ENCODE peak calls at places on chromosomes 5 and 9, in eight cellular contexts. V is iPS DF 6.9; K is skeletal muscle cell; T is dorsolateral prefrontal cortex; L is effector memory CD4-positive, alpha-beta T cell; S is astrocyte of the spinal cord; Y is IMR-90; M is AG04450. D is an unnamed sample.

GRCh38 chr9:136399176-136400037 is 563 bp downstream of the SNAPC4 start:
- DNase-seq in L (peak), T (no peak), S (no peak), M (no peak), K (no peak), Y (no peak), V (no peak), D (no peak)

GRCh38 chr5:168988699-168989098 is 312.2 kb downstream of the SLIT3 start:
- DNase-seq in T (no peak), Y (no peak), L (no peak), K (no peak), S (no peak), V (no peak), M (no peak), D (no peak)

GRCh38 chr5:132387649-132388117 is 18.2 kb downstream of the SLC22A5 start:
- DNase-seq in T (no peak), Y (peak), V (no peak), M (peak), K (peak), S (peak), L (no peak), D (no peak)

GRCh38 chr5:15252331-15252730 is 247.6 kb upstream of the FBXL7 start:
- DNase-seq in S (no peak), L (no peak), M (no peak), Y (peak), T (no peak), V (no peak), K (no peak), D (no peak)

GRCh38 chr5:160461378-160461777 is 39.7 kb downstream of the PTTG1 start:
- DNase-seq in S (no peak), V (no peak), M (no peak), K (no peak), T (no peak), Y (no peak), L (no peak), D (no peak)

GRCh38 chr5:428754-429452 is 14.1 kb upstream of the EXOC3 start:
- DNase-seq in K (no peak), M (no peak), L (no peak), S (no peak), T (no peak), Y (no peak), V (no peak), D (no peak)

GRCh38 chr9:124410321-124410913 is 4.8 kb downstream of the PSMB7 start:
- DNase-seq in K (no peak), T (no peak), L (no peak), M (no peak), S (peak), V (no peak), Y (no peak), D (no peak)

GRCh38 chr5:143499480-143500114 is 96.1 kb upstream of the NR3C1 start:
- DNase-seq in Y (no peak), M (no peak), V (no peak), S (no peak), L (no peak), K (no peak), T (no peak), D (no peak)

GRCh38 chr9:134487066-134487710 is 154.4 kb upstream of the COL5A1 start:
- DNase-seq in V (no peak), K (no peak), T (peak), M (no peak), S (no peak), L (no peak), Y (no peak), D (no peak)

GRCh38 chr5:172770374-172770674 is 671 bp downstream of the DUSP1 start:
- DNase-seq in Y (no peak), V (no peak), M (no peak), S (peak), K (no peak), T (no peak), L (peak), D (no peak)

GRCh38 chr9:113620377-113621161 is 157.0 kb downstream of the RGS3 start:
- DNase-seq in T (peak), Y (peak), V (peak), L (no peak), S (peak), K (peak), M (peak), D (peak)

GRCh38 chr5:119302916-119303897 is 52.6 kb upstream of the TNFAIP8 start:
- DNase-seq in S (peak), T (no peak), L (no peak), Y (peak), M (peak), V (no peak), K (peak), D (no peak)

GRCh38 chr5:1768283-1769000 is 31.2 kb downstream of the MRPL36 start:
- DNase-seq in M (no peak), V (no peak), S (no peak), T (no peak), L (no peak), Y (no peak), K (no peak), D (no peak)

GRCh38 chr9:91546574-91546973 is 122.9 kb upstream of the NFIL3 start:
- DNase-seq in L (no peak), M (no peak), T (no peak), K (no peak), V (no peak), Y (peak), S (peak), D (no peak)

GRCh38 chr5:52840286-52841050 is 52.8 kb downstream of the ITGA1 start:
- DNase-seq in K (no peak), M (no peak), Y (peak), S (peak), L (no peak), T (no peak), V (no peak), D (no peak)

GRCh38 chr9:76562511-76562911 is 103.5 kb downstream of the GCNT1 start:
- DNase-seq in S (peak), Y (peak), K (peak), M (no peak), T (no peak), V (no peak), L (no peak), D (no peak)

GRCh38 chr5:111299831-111300432 is 75.7 kb downstream of the CAMK4 start:
- DNase-seq in S (no peak), L (no peak), T (no peak), Y (no peak), V (no peak), M (no peak), K (no peak), D (no peak)

GRCh38 chr9:6884960-6885359 is 127.2 kb downstream of the KDM4C start:
- DNase-seq in T (no peak), S (no peak), Y (no peak), K (no peak), L (no peak), M (no peak), V (no peak), D (no peak)

GRCh38 chr9:88342246-88342645 is 46.0 kb upstream of the SPIN1 start:
- DNase-seq in T (no peak), L (no peak), M (no peak), V (no peak), S (peak), Y (peak), K (no peak), D (no peak)

GRCh38 chr5:159956074-159956473 is 39.8 kb downstream of the ADRA1B start:
- DNase-seq in L (no peak), V (no peak), T (no peak), S (no peak), Y (peak), M (no peak), K (no peak), D (no peak)

GRCh38 chr9:88737031-88737430 is 202.1 kb downstream of the NXNL2 start:
- DNase-seq in S (peak), V (no peak), M (no peak), K (no peak), L (no peak), Y (no peak), T (no peak), D (no peak)

GRCh38 chr5:7396169-7397004 is 449 bp downstream of the ADCY2 start:
- DNase-seq in M (no peak), L (no peak), S (no peak), Y (no peak), T (no peak), V (no peak), K (no peak), D (no peak)

GRCh38 chr9:7246917-7247538 is 489.3 kb downstream of the KDM4C start:
- DNase-seq in M (no peak), K (no peak), L (no peak), T (no peak), Y (peak), S (no peak), V (no peak), D (no peak)

GRCh38 chr5:112594060-112594850 is 143.4 kb upstream of the APC start:
- DNase-seq in K (no peak), Y (no peak), V (no peak), S (no peak), L (no peak), M (no peak), T (peak), D (no peak)

GRCh38 chr5:94276056-94276455 is 342.3 kb downstream of the KIAA0825 start:
- DNase-seq in M (no peak), S (no peak), K (no peak), L (no peak), V (no peak), T (no peak), Y (no peak), D (no peak)

GRCh38 chr9:77647267-77647658 is 859 bp downstream of the GNA14 start:
- DNase-seq in M (no peak), S (no peak), V (no peak), Y (no peak), K (no peak), T (no peak), L (no peak), D (no peak)
- H3K4me3 ChIP-seq in M (no peak), S (peak), V (peak), Y (no peak), K (no peak), T (peak), L (no peak), D (no peak)

GRCh38 chr5:136232316-136232715 is 39.4 kb upstream of the SMIM32 start:
- DNase-seq in T (no peak), L (no peak), Y (no peak), S (no peak), K (no peak), M (no peak), V (no peak), D (no peak)
- H3K4me3 ChIP-seq in T (no peak), L (no peak), Y (no peak), S (no peak), K (no peak), M (no peak), V (no peak), D (no peak)

GRCh38 chr9:93025736-93026135 is 32.8 kb upstream of the SUSD3 start:
- DNase-seq in L (no peak), K (no peak), M (no peak), V (no peak), S (no peak), Y (no peak), T (no peak), D (no peak)

GRCh38 chr9:93030642-93031628 is 27.6 kb upstream of the SUSD3 start:
- DNase-seq in K (no peak), Y (no peak), S (no peak), V (no peak), M (no peak), L (no peak), T (no peak), D (no peak)

GRCh38 chr9:93026640-93027039 is 31.9 kb upstream of the SUSD3 start:
- DNase-seq in M (no peak), Y (no peak), K (no peak), S (no peak), L (no peak), V (no peak), T (no peak), D (no peak)

GRCh38 chr9:93027750-93028149 is 30.8 kb upstream of the SUSD3 start:
- DNase-seq in M (no peak), Y (no peak), L (no peak), T (no peak), K (no peak), V (no peak), S (no peak), D (no peak)

DNA sequence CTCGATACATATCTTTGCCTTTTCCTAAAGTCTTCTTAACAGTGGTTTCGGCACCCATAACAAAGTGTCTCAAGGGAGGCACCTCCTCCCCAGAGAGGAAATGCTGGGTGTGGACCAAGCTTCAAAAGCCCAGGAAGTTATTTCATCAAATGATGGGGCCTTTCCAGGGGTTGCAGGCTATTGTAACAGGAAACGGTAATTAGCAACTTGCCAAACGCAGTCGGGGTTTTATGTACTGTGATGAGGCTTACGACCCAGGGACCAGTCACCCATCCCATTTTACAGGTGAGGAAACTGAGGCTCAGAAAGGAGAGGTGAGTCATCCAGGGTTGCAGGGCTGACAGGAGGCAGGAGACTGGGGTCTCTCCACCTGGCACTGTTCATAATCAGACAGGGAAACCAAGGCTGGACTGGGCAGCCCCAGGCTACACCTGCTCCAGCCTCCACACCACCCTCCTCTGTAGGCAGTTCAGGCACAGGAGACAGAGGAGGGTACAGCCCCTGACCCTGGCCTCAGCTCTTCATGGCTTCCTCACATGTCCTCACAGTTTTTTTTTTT is 30.0 kb upstream of the SUSD3 start:
- DNase-seq in Y (no peak), V (no peak), M (no peak), S (no peak), L (peak), T (no peak), K (no peak), D (no peak)
- H3K4me3 ChIP-seq in Y (no peak), V (no peak), M (no peak), S (no peak), L (peak), T (no peak), K (no peak), D (no peak)

DNA sequence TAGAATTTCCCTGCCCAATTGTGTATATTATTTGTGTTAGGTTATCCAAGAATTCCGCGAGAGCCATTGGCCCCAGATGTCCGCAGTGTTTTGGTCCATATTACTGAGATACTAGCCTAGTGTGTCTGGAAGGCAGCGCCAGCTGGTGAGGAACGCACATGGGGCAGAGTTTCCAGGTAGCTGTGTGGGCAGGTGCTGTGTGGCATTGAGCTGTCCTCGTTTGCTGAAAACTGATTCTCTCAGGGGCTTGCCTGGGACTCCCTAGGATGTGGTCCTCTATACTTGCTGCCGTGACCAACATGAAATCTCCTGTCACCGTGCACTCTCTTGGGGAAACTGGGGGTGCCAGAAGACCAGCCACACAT is 288.7 kb downstream of the FANCC start:
- DNase-seq in M (no peak), S (no peak), V (no peak), K (no peak), T (no peak), L (no peak), Y (no peak), D (no peak)
- H3K4me3 ChIP-seq in M (no peak), S (no peak), V (no peak), K (no peak), T (no peak), L (no peak), Y (no peak), D (no peak)

GRCh38 chr9:16868706-16869105 is 1.8 kb downstream of the BNC2 start:
- DNase-seq in V (no peak), Y (peak), S (peak), K (no peak), L (no peak), T (no peak), M (no peak), D (no peak)
- H3K4me3 ChIP-seq in V (no peak), Y (peak), S (peak), K (peak), L (no peak), T (no peak), M (peak), D (no peak)

GRCh38 chr9:123348317-123348992 is 7.5 kb upstream of the CRB2 start:
- DNase-seq in S (no peak), M (no peak), V (no peak), K (no peak), Y (no peak), L (no peak), T (no peak), D (no peak)

GRCh38 chr9:123346826-123347225 is 9.2 kb upstream of the CRB2 start:
- DNase-seq in Y (no peak), V (no peak), K (no peak), L (no peak), S (no peak), M (no peak), T (no peak), D (no peak)

GRCh38 chr9:123349033-123349432 is 7.0 kb upstream of the CRB2 start:
- DNase-seq in S (no peak), M (no peak), K (no peak), V (no peak), L (no peak), T (no peak), Y (no peak), D (no peak)

GRCh38 chr9:123346026-123346425 is 10.0 kb upstream of the CRB2 start:
- DNase-seq in L (no peak), K (no peak), Y (no peak), M (no peak), V (no peak), T (no peak), S (no peak), D (no peak)

DNA sequence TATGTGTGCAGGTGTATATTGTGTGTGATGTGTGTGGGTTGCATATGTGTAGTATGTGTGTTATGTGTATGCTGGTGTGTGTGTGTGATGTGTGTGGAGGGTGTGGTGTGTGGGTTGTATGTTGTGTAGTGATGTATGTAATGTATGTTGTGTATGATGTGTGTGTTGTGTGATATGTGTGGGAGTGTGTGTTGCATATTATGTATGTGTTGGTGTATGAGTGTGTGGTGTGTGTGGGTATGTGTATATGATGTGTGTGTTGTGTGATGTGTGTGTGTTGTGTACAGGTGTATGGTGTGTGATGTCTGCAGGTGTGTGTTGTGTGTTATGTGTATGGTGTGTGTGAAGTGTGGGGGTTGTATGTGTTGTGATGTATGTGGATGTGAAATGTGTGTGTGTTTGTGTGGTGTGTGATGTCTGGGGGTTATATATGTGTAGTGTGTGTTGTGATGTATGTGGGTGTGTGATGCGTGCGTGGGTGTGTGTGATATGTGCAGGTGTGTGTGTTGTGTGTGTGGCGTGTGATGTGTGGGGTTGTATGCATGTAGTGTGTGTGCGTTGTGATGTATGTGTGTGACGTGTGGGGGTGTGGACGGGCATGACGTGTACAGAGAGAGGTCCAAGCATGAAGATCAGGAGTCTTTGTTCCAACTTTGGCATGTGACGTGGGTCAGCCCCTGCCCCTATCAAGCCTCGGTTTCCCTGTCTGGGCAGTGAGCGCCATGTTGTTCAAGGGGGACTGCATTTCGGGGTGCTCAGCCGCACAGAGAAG is 8.5 kb upstream of the CRB2 start:
- DNase-seq in K (no peak), M (no peak), V (no peak), Y (no peak), L (no peak), T (no peak), S (no peak), D (no peak)
- H3K4me3 ChIP-seq in K (no peak), M (no peak), V (no peak), Y (no peak), L (no peak), T (no peak), S (no peak), D (no peak)

GRCh38 chr9:84371737-84372136 is 31.2 kb upstream of the SLC28A3 start:
- DNase-seq in Y (peak), K (peak), S (peak), T (no peak), M (peak), V (no peak), L (no peak), D (no peak)
- H3K4me3 ChIP-seq in Y (no peak), K (no peak), S (no peak), T (no peak), M (no peak), V (no peak), L (no peak), D (no peak)

GRCh38 chr5:81748556-81748955 is 2.3 kb downstream of the SSBP2 start:
- DNase-seq in Y (no peak), S (no peak), V (no peak), M (no peak), L (no peak), T (no peak), K (no peak), D (no peak)
- H3K4me3 ChIP-seq in Y (no peak), S (no peak), V (no peak), M (peak), L (no peak), T (peak), K (peak), D (no peak)